ENCODE peak calls at places on chromosomes 12 and 14, in nine cellular contexts. One of them, this sample, is unnamed.

GRCh38 chr12:115210533-115211252 is 526.7 kb upstream of the TBX3 start:
- DNase-seq in bronchial epithelial cell: no peak
- DNase-seq in lower leg skin: no peak
- DNase-seq in HFFc6: no peak
- DNase-seq in A549: no peak
- DNase-seq in uterus: no peak
- DNase-seq in stomach: no peak
- DNase-seq in PC-3: no peak
- DNase-seq in activated CD8-positive, alpha-beta T cell treated with anti-CD3 and anti-CD28 coated beads for 36 hours: no peak
- DNase-seq in this sample: no peak

GRCh38 chr12:76455582-76456345 is 103.8 kb downstream of the OSBPL8 start:
- DNase-seq in bronchial epithelial cell: peak; percentile 97
- DNase-seq in lower leg skin: no peak
- DNase-seq in HFFc6: peak; percentile 92
- DNase-seq in A549: peak; percentile 91
- DNase-seq in uterus: no peak
- DNase-seq in stomach: no peak
- DNase-seq in PC-3: peak; percentile 95
- DNase-seq in activated CD8-positive, alpha-beta T cell treated with anti-CD3 and anti-CD28 coated beads for 36 hours: peak; percentile 43
- DNase-seq in this sample: peak; percentile 50

GRCh38 chr12:121791671-121792496 is 1.6 kb downstream of the RHOF start:
- DNase-seq in bronchial epithelial cell: no peak
- DNase-seq in lower leg skin: no peak
- DNase-seq in HFFc6: no peak
- DNase-seq in A549: peak; percentile 85
- DNase-seq in uterus: no peak
- DNase-seq in stomach: peak; percentile 64
- DNase-seq in PC-3: peak; percentile 96
- DNase-seq in activated CD8-positive, alpha-beta T cell treated with anti-CD3 and anti-CD28 coated beads for 36 hours: peak; percentile 62
- DNase-seq in this sample: no peak

GRCh38 chr12:101859664-101860607 is 17.4 kb upstream of the DRAM1 start:
- DNase-seq in bronchial epithelial cell: peak; percentile 57
- DNase-seq in lower leg skin: no peak
- DNase-seq in HFFc6: no peak
- DNase-seq in A549: no peak
- DNase-seq in uterus: no peak
- DNase-seq in stomach: no peak
- DNase-seq in PC-3: no peak
- DNase-seq in activated CD8-positive, alpha-beta T cell treated with anti-CD3 and anti-CD28 coated beads for 36 hours: no peak
- DNase-seq in this sample: peak; percentile 38

GRCh38 chr14:29242755-29243340 is 476.3 kb downstream of the FOXG1 start:
- DNase-seq in bronchial epithelial cell: no peak
- DNase-seq in lower leg skin: no peak
- DNase-seq in HFFc6: no peak
- DNase-seq in A549: no peak
- DNase-seq in uterus: no peak
- DNase-seq in stomach: no peak
- DNase-seq in PC-3: peak; percentile 23
- DNase-seq in activated CD8-positive, alpha-beta T cell treated with anti-CD3 and anti-CD28 coated beads for 36 hours: no peak
- DNase-seq in this sample: no peak

GRCh38 chr12:106120578-106121105 is 18.1 kb downstream of the NUAK1 start:
- DNase-seq in bronchial epithelial cell: no peak
- DNase-seq in lower leg skin: no peak
- DNase-seq in HFFc6: no peak
- DNase-seq in A549: peak; percentile 68
- DNase-seq in uterus: peak; percentile 58
- DNase-seq in stomach: no peak
- DNase-seq in PC-3: no peak
- DNase-seq in activated CD8-positive, alpha-beta T cell treated with anti-CD3 and anti-CD28 coated beads for 36 hours: no peak
- DNase-seq in this sample: no peak

GRCh38 chr12:75177997-75178396 is 31.6 kb downstream of the KCNC2 start:
- DNase-seq in bronchial epithelial cell: peak; percentile 99
- DNase-seq in lower leg skin: no peak
- DNase-seq in HFFc6: peak; percentile 85
- DNase-seq in A549: peak; percentile 66
- DNase-seq in uterus: no peak
- DNase-seq in stomach: no peak
- DNase-seq in PC-3: peak; percentile 92
- DNase-seq in activated CD8-positive, alpha-beta T cell treated with anti-CD3 and anti-CD28 coated beads for 36 hours: no peak
- DNase-seq in this sample: no peak

GRCh38 chr12:951166-951565 is 1.7 kb upstream of the RAD52 start:
- DNase-seq in bronchial epithelial cell: no peak
- DNase-seq in lower leg skin: no peak
- DNase-seq in HFFc6: no peak
- DNase-seq in A549: no peak
- DNase-seq in uterus: no peak
- DNase-seq in stomach: no peak
- DNase-seq in PC-3: no peak
- DNase-seq in activated CD8-positive, alpha-beta T cell treated with anti-CD3 and anti-CD28 coated beads for 36 hours: no peak
- DNase-seq in this sample: no peak

GRCh38 chr12:57235728-57236131 is 6.2 kb downstream of the SHMT2 start:
- DNase-seq in bronchial epithelial cell: no peak
- DNase-seq in lower leg skin: no peak
- DNase-seq in HFFc6: no peak
- DNase-seq in A549: no peak
- DNase-seq in uterus: no peak
- DNase-seq in stomach: no peak
- DNase-seq in PC-3: no peak
- DNase-seq in activated CD8-positive, alpha-beta T cell treated with anti-CD3 and anti-CD28 coated beads for 36 hours: no peak
- DNase-seq in this sample: no peak

GRCh38 chr14:91897121-91897701 is 29.9 kb upstream of the TC2N start:
- DNase-seq in bronchial epithelial cell: peak; percentile 12
- DNase-seq in lower leg skin: no peak
- DNase-seq in HFFc6: peak; percentile 34
- DNase-seq in A549: peak; percentile 56
- DNase-seq in uterus: peak; percentile 63
- DNase-seq in stomach: peak; percentile 80
- DNase-seq in PC-3: peak; percentile 24
- DNase-seq in activated CD8-positive, alpha-beta T cell treated with anti-CD3 and anti-CD28 coated beads for 36 hours: no peak
- DNase-seq in this sample: no peak

GRCh38 chr14:104973215-104974145 is 4.7 kb downstream of the AHNAK2 start:
- DNase-seq in bronchial epithelial cell: peak; percentile 97
- DNase-seq in lower leg skin: peak; percentile 98
- DNase-seq in HFFc6: peak; percentile 95
- DNase-seq in A549: peak; percentile 97
- DNase-seq in uterus: peak; percentile 90
- DNase-seq in stomach: peak; percentile 84
- DNase-seq in PC-3: peak; percentile 99
- DNase-seq in activated CD8-positive, alpha-beta T cell treated with anti-CD3 and anti-CD28 coated beads for 36 hours: no peak
- DNase-seq in this sample: no peak

GRCh38 chr12:77999074-77999715 is 168.5 kb downstream of the NAV3 start:
- DNase-seq in bronchial epithelial cell: no peak
- DNase-seq in lower leg skin: no peak
- DNase-seq in HFFc6: no peak
- DNase-seq in A549: no peak
- DNase-seq in uterus: no peak
- DNase-seq in stomach: no peak
- DNase-seq in PC-3: no peak
- DNase-seq in activated CD8-positive, alpha-beta T cell treated with anti-CD3 and anti-CD28 coated beads for 36 hours: no peak
- DNase-seq in this sample: peak; percentile 7

GRCh38 chr14:75070383-75070782 is 942 bp downstream of the ZC2HC1C start:
- DNase-seq in bronchial epithelial cell: no peak
- DNase-seq in lower leg skin: peak; percentile 93
- DNase-seq in HFFc6: no peak
- DNase-seq in A549: no peak
- DNase-seq in uterus: peak; percentile 84
- DNase-seq in stomach: no peak
- DNase-seq in PC-3: no peak
- DNase-seq in activated CD8-positive, alpha-beta T cell treated with anti-CD3 and anti-CD28 coated beads for 36 hours: no peak
- DNase-seq in this sample: no peak

GRCh38 chr12:53725824-53726223 is 1.4 kb downstream of the CALCOCO1 start:
- DNase-seq in bronchial epithelial cell: peak; percentile 31
- DNase-seq in lower leg skin: no peak
- DNase-seq in HFFc6: no peak
- DNase-seq in A549: no peak
- DNase-seq in uterus: no peak
- DNase-seq in stomach: peak; percentile 49
- DNase-seq in PC-3: peak; percentile 13
- DNase-seq in activated CD8-positive, alpha-beta T cell treated with anti-CD3 and anti-CD28 coated beads for 36 hours: no peak
- DNase-seq in this sample: no peak

GRCh38 chr12:129839679-129840078 is 64.1 kb downstream of the TMEM132D start:
- DNase-seq in bronchial epithelial cell: no peak
- DNase-seq in lower leg skin: no peak
- DNase-seq in HFFc6: no peak
- DNase-seq in A549: no peak
- DNase-seq in uterus: no peak
- DNase-seq in stomach: no peak
- DNase-seq in PC-3: no peak
- DNase-seq in activated CD8-positive, alpha-beta T cell treated with anti-CD3 and anti-CD28 coated beads for 36 hours: no peak
- DNase-seq in this sample: no peak

GRCh38 chr12:128829870-128830504 is 6.2 kb upstream of the SLC15A4 start:
- DNase-seq in bronchial epithelial cell: peak; percentile 5
- DNase-seq in lower leg skin: no peak
- DNase-seq in HFFc6: no peak
- DNase-seq in A549: no peak
- DNase-seq in uterus: no peak
- DNase-seq in stomach: peak; percentile 25
- DNase-seq in PC-3: peak; percentile 66
- DNase-seq in activated CD8-positive, alpha-beta T cell treated with anti-CD3 and anti-CD28 coated beads for 36 hours: peak; percentile 43
- DNase-seq in this sample: peak; percentile 80

GRCh38 chr12:95815635-95816212 is 25.2 kb upstream of the NTN4 start:
- DNase-seq in bronchial epithelial cell: peak; percentile 52
- DNase-seq in lower leg skin: no peak
- DNase-seq in HFFc6: peak; percentile 55
- DNase-seq in A549: peak; percentile 65
- DNase-seq in uterus: no peak
- DNase-seq in stomach: no peak
- DNase-seq in PC-3: peak; percentile 56
- DNase-seq in activated CD8-positive, alpha-beta T cell treated with anti-CD3 and anti-CD28 coated beads for 36 hours: no peak
- DNase-seq in this sample: peak; percentile 38

DNA sequence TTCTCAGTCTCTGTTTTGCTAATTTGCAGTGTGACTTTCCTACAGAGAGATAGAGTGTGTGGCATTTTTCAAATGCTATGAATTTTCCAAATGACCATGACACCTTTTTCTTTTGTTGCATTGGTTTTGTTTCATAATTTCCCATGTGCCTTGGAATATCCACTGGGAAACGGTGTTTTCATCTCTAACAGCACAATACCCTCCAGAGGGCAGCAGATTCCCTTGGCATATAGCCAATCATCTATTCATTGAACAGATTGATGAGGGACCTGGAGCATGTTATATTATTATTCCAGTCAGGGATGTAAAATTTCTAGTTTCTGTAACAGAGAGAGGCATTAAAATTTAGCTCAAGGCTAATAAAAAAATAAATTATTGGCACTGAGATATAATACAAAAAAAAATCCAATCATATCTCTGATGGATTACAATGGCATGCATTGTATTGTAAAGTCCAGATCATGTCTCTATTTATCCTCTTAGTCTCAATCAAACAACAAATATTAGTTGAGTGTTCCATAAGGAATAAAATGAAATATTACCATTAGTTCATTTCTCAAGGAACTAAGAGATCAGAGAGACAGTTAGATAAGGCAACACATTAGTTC is 29.6 kb upstream of the NTN4 start:
- DNase-seq in bronchial epithelial cell: peak; percentile 66
- DNase-seq in lower leg skin: no peak
- DNase-seq in HFFc6: peak; percentile 62
- DNase-seq in A549: peak; percentile 75
- DNase-seq in uterus: no peak
- DNase-seq in stomach: peak; percentile 63
- DNase-seq in PC-3: peak; percentile 88
- DNase-seq in activated CD8-positive, alpha-beta T cell treated with anti-CD3 and anti-CD28 coated beads for 36 hours: no peak
- DNase-seq in this sample: no peak
- TF ChIP-seq CTCF in bronchial epithelial cell: peak; percentile 54
- TF ChIP-seq CTCF in lower leg skin: no peak
- TF ChIP-seq CTCF in HFFc6: peak; percentile 87
- TF ChIP-seq CTCF in A549: peak; percentile 70
- TF ChIP-seq CTCF in uterus: peak; percentile 53
- TF ChIP-seq CTCF in stomach: peak; percentile 24
- TF ChIP-seq CTCF in PC-3: peak; percentile 90
- TF ChIP-seq CTCF in activated CD8-positive, alpha-beta T cell treated with anti-CD3 and anti-CD28 coated beads for 36 hours: no peak
- TF ChIP-seq CTCF in this sample: no peak

GRCh38 chr14:94439453-94440057 is 13.0 kb downstream of the SERPINA11 start:
- DNase-seq in bronchial epithelial cell: no peak
- DNase-seq in lower leg skin: no peak
- DNase-seq in HFFc6: no peak
- DNase-seq in A549: no peak
- DNase-seq in uterus: no peak
- DNase-seq in stomach: no peak
- DNase-seq in PC-3: no peak
- DNase-seq in activated CD8-positive, alpha-beta T cell treated with anti-CD3 and anti-CD28 coated beads for 36 hours: no peak
- DNase-seq in this sample: no peak
- TF ChIP-seq CTCF in bronchial epithelial cell: no peak
- TF ChIP-seq CTCF in lower leg skin: no peak
- TF ChIP-seq CTCF in HFFc6: no peak
- TF ChIP-seq CTCF in A549: no peak
- TF ChIP-seq CTCF in uterus: no peak
- TF ChIP-seq CTCF in stomach: no peak
- TF ChIP-seq CTCF in PC-3: no peak
- TF ChIP-seq CTCF in activated CD8-positive, alpha-beta T cell treated with anti-CD3 and anti-CD28 coated beads for 36 hours: no peak
- TF ChIP-seq CTCF in this sample: no peak

GRCh38 chr14:103103461-103104388 is 9.2 kb downstream of the EXOC3L4 start:
- DNase-seq in bronchial epithelial cell: peak; percentile 27
- DNase-seq in lower leg skin: no peak
- DNase-seq in HFFc6: peak; percentile 50
- DNase-seq in A549: peak; percentile 95
- DNase-seq in uterus: no peak
- DNase-seq in stomach: peak; percentile 87
- DNase-seq in PC-3: peak; percentile 69
- DNase-seq in activated CD8-positive, alpha-beta T cell treated with anti-CD3 and anti-CD28 coated beads for 36 hours: no peak
- DNase-seq in this sample: no peak
- TF ChIP-seq CTCF in bronchial epithelial cell: peak; percentile 46
- TF ChIP-seq CTCF in lower leg skin: no peak
- TF ChIP-seq CTCF in HFFc6: peak; percentile 58
- TF ChIP-seq CTCF in A549: peak; percentile 8
- TF ChIP-seq CTCF in uterus: no peak
- TF ChIP-seq CTCF in stomach: no peak
- TF ChIP-seq CTCF in PC-3: peak; percentile 39
- TF ChIP-seq CTCF in activated CD8-positive, alpha-beta T cell treated with anti-CD3 and anti-CD28 coated beads for 36 hours: no peak
- TF ChIP-seq CTCF in this sample: no peak

GRCh38 chr12:69291278-69291593 is 51.9 kb downstream of the CPSF6 start:
- DNase-seq in bronchial epithelial cell: no peak
- DNase-seq in lower leg skin: no peak
- DNase-seq in HFFc6: no peak
- DNase-seq in A549: no peak
- DNase-seq in uterus: no peak
- DNase-seq in stomach: no peak
- DNase-seq in PC-3: no peak
- DNase-seq in activated CD8-positive, alpha-beta T cell treated with anti-CD3 and anti-CD28 coated beads for 36 hours: no peak
- DNase-seq in this sample: no peak
- TF ChIP-seq CTCF in bronchial epithelial cell: no peak
- TF ChIP-seq CTCF in lower leg skin: no peak
- TF ChIP-seq CTCF in HFFc6: peak; percentile 57
- TF ChIP-seq CTCF in A549: peak; percentile 13
- TF ChIP-seq CTCF in uterus: no peak
- TF ChIP-seq CTCF in stomach: no peak
- TF ChIP-seq CTCF in PC-3: peak; percentile 2
- TF ChIP-seq CTCF in activated CD8-positive, alpha-beta T cell treated with anti-CD3 and anti-CD28 coated beads for 36 hours: peak; percentile 59
- TF ChIP-seq CTCF in this sample: no peak